ENCODE peak calls at places on chromosomes 13 and 19, in five cellular contexts. O is gastrocnemius medialis; B is fibroblast of pulmonary artery; Q is CD8-positive, alpha-beta T cell; F is foreskin fibroblast. U is an unnamed sample.

GRCh38 chr19:13082192-13083007 is 20.3 kb downstream of the LYL1 start:
- DNase-seq in B (peak), Q (no peak), O (no peak), F (peak), U (no peak)

GRCh38 chr19:18543814-18544475 is 572 bp upstream of the FKBP8 start:
- DNase-seq in F (peak), O (peak), Q (peak), B (peak), U (peak)

GRCh38 chr19:18440421-18440877 is 2.5 kb upstream of the ISYNA1 start:
- DNase-seq in F (no peak), B (no peak), Q (no peak), O (no peak), U (no peak)

GRCh38 chr19:14540741-14541525 is 11.5 kb downstream of the TECR start:
- DNase-seq in F (no peak), O (no peak), Q (no peak), B (no peak), U (no peak)

GRCh38 chr19:38262585-38263268 is 1.6 kb upstream of the SPINT2 start:
- DNase-seq in F (no peak), Q (no peak), B (no peak), O (no peak), U (no peak)

GRCh38 chr19:35105047-35105410 is 10.6 kb upstream of the FXYD3 start:
- DNase-seq in Q (no peak), B (no peak), F (no peak), O (no peak), U (no peak)

GRCh38 chr13:100543872-100544602 is 44.6 kb downstream of the GGACT start:
- DNase-seq in F (no peak), Q (peak), B (no peak), O (no peak), U (peak)

GRCh38 chr13:101454767-101455166 is 2.3 kb downstream of the ITGBL1 start:
- DNase-seq in F (peak), Q (no peak), B (peak), O (no peak), U (no peak)

GRCh38 chr19:1511989-1512338 is 855 bp downstream of the ADAMTSL5 start:
- DNase-seq in Q (no peak), O (no peak), B (no peak), F (no peak), U (no peak)

GRCh38 chr19:1514295-1514661 is 1.5 kb upstream of the ADAMTSL5 start:
- DNase-seq in O (no peak), B (no peak), F (no peak), Q (no peak), U (no peak)

GRCh38 chr19:1514986-1515721 is 2.3 kb upstream of the ADAMTSL5 start:
- DNase-seq in B (no peak), Q (no peak), F (no peak), O (no peak), U (no peak)

GRCh38 chr19:1512671-1513491 is at the start of gene ADAMTSL5:
- DNase-seq in B (peak), F (peak), O (no peak), Q (peak), U (peak)

GRCh38 chr19:1513492-1514294 is 874 bp upstream of the ADAMTSL5 start:
- DNase-seq in F (peak), B (peak), Q (peak), O (no peak), U (peak)
- H3K4me3 ChIP-seq in F (peak), B (peak), Q (no peak), O (peak), U (peak)

GRCh38 chr13:33375421-33375820 is 89.9 kb upstream of the STARD13 start:
- DNase-seq in F (no peak), Q (no peak), B (no peak), O (no peak), U (no peak)
- TF ChIP-seq CTCF in F (no peak), Q (no peak), B (no peak), O (no peak), U (no peak)

DNA sequence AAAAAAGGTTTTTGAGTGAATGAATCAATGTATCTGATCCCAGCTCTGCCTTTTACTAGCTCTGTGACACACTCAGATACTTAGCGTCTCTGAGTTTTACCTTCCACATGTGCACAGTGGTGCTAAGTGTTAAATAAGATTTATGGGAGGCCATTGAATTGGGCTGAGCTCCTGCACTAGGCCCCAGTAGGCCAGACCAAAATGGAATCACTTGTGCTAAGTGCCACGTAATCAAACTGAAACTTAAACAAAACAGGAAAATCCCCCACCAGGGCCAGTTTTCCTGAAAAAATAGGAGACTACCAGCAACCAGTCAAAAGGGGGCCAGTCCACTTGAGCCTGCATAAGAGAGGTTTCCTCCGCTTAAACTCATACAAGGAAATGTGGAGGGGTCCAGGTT is 40.9 kb downstream of the GJA3 start:
- DNase-seq in B (no peak), O (no peak), Q (no peak), F (no peak), U (no peak)
- H3K4me3 ChIP-seq in B (no peak), O (peak), Q (no peak), F (peak), U (peak)

DNA sequence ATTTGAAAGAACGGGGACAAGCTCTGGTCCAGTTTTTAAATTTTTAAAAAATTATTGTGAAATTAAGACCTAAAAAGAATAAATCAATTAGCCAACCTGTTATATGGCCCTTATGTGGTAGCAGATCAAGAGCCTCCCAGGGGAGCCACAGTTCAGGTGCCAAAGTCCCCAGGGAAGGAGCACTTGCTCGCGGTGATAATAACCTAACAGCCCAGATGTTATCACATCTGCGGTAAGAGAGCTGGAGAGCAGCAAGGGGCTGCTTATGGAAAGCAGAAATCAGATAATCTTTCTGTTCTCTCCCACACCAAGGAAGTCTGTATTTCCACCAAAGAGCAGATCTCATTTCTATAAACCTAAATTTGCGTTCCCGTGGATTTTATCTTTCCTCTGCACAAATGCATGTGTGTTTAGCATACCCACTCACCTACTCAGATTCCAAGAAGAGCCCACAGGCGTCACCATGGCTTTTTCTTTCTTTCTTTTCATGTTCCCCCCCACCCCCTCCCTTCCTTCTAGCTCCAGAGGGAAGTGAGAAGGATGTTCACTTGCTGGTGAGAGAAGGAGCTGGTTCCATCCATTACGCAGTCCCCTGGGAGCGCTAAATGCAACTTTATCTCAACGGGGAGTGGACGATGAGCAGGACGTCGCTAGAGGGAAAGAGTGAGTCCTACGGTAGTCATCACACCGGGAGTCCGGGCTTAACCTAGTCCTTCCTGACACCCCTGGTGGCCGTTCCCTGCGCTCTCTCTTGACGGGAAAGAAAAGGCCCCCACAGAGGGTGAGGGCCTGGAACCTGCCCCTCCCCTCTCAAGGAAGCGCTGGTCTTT is 1.6 kb upstream of the POU4F1 start:
- DNase-seq in Q (no peak), F (peak), B (no peak), O (no peak), U (no peak)
- TF ChIP-seq CTCF in Q (no peak), F (no peak), B (peak), O (no peak), U (no peak)

GRCh38 chr13:23159205-23159586 is 21.6 kb upstream of the SGCG start:
- DNase-seq in Q (no peak), O (no peak), B (peak), F (peak), U (peak)
- H3K4me3 ChIP-seq in Q (no peak), O (peak), B (peak), F (peak), U (peak)

GRCh38 chr19:52891336-52891735 is 6.1 kb downstream of the ZNF320 start:
- DNase-seq in Q (no peak), B (no peak), O (no peak), F (no peak), U (no peak)

GRCh38 chr19:52889076-52889475 is 8.4 kb downstream of the ZNF320 start:
- DNase-seq in B (no peak), F (no peak), Q (no peak), O (no peak), U (no peak)

GRCh38 chr19:52889931-52890330 is 7.5 kb downstream of the ZNF320 start:
- DNase-seq in F (no peak), O (no peak), Q (no peak), B (no peak), U (no peak)
- TF ChIP-seq CTCF in F (no peak), O (no peak), Q (no peak), B (no peak), U (no peak)

GRCh38 chr19:20254151-20254550 is 87.1 kb downstream of the ZNF486 start:
- DNase-seq in Q (no peak), O (no peak), F (no peak), B (no peak), U (no peak)

GRCh38 chr19:20250627-20251026 is 83.6 kb downstream of the ZNF486 start:
- DNase-seq in B (no peak), F (no peak), O (no peak), Q (no peak), U (no peak)

GRCh38 chr19:20259615-20260014 is 92.6 kb downstream of the ZNF486 start:
- DNase-seq in B (no peak), O (no peak), Q (no peak), F (no peak), U (no peak)

GRCh38 chr19:20256606-20257005 is 89.6 kb downstream of the ZNF486 start:
- DNase-seq in F (no peak), O (no peak), Q (no peak), B (no peak), U (no peak)
- H3K4me3 ChIP-seq in F (no peak), O (no peak), Q (no peak), B (no peak), U (no peak)

GRCh38 chr13:109276261-109276660 is 510.1 kb downstream of the IRS2 start:
- DNase-seq in Q (no peak), F (no peak), O (no peak), B (no peak), U (no peak)

GRCh38 chr13:109275390-109275789 is 511.0 kb downstream of the IRS2 start:
- DNase-seq in F (no peak), O (no peak), B (no peak), Q (no peak), U (no peak)

GRCh38 chr13:109273326-109273751 is 513.0 kb downstream of the IRS2 start:
- DNase-seq in Q (no peak), B (peak), F (peak), O (no peak), U (no peak)

GRCh38 chr13:109274188-109274821 is 512.1 kb downstream of the IRS2 start:
- DNase-seq in O (peak), Q (no peak), B (peak), F (peak), U (no peak)

DNA sequence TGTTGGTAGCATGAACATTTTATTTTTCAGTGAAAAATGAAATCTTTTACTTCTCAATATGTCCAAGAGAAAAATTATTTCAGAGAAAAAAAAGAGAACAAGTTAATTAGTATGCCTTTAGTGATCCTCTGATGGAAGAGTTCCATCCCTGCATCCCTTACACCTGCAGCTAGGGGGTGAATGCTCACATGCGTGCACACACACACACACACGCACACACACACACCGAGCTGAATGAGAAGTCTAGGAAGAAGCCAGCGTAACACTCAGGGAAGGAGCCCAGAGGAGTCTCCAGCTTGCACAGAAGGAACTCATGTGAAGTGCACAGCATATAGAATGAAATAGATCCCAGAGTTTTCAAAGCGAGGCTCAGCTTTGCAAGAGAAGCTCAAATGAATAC is 510.5 kb downstream of the IRS2 start:
- DNase-seq in O (no peak), B (no peak), F (no peak), Q (no peak), U (no peak)
- TF ChIP-seq CTCF in O (no peak), B (peak), F (no peak), Q (no peak), U (no peak)

U was measured in heart right ventricle.